ENCODE peak calls at places on chromosomes 13 and 19, in ten cellular contexts. W, Y, R, F, J, V, I, L, H and T are unnamed samples.

GRCh38 chr13:113483504-113484287 is 6.8 kb downstream of the DCUN1D2 start:
- DNase-seq in Y (no peak), H (no peak), J (no peak), F (no peak), W (no peak), L (no peak), I (no peak), V (peak), R (no peak), T (no peak)

GRCh38 chr13:99037756-99038155 is 59.9 kb upstream of the DOCK9 start:
- DNase-seq in V (no peak), R (no peak), Y (no peak), F (no peak), W (no peak), I (no peak), J (no peak), H (no peak), L (no peak), T (no peak)

GRCh38 chr19:16627194-16627927 is 643 bp downstream of the MED26 start:
- DNase-seq in H (peak), F (no peak), Y (peak), L (peak), V (no peak), W (no peak), J (no peak), I (no peak), R (peak), T (peak)

GRCh38 chr13:41597348-41598041 is 140.1 kb downstream of the RGCC start:
- DNase-seq in L (no peak), Y (no peak), W (no peak), V (no peak), F (no peak), R (no peak), H (no peak), J (no peak), I (no peak), T (no peak)

GRCh38 chr19:16542894-16543498 is 759 bp upstream of the CHERP start:
- DNase-seq in J (no peak), L (no peak), Y (no peak), F (peak), W (no peak), I (no peak), H (no peak), R (no peak), V (no peak), T (peak)

GRCh38 chr13:73656863-73657262 is 477.3 kb downstream of the KLF12 start:
- DNase-seq in H (no peak), F (no peak), R (no peak), I (no peak), Y (no peak), J (no peak), L (no peak), W (no peak), V (no peak), T (no peak)

GRCh38 chr19:3785464-3785937 is 680 bp downstream of the MATK start:
- DNase-seq in F (peak), R (no peak), L (no peak), V (no peak), Y (no peak), H (no peak), J (no peak), W (no peak), I (no peak), T (peak)

GRCh38 chr13:93004919-93005318 is 221.7 kb upstream of the GPC6 start:
- DNase-seq in Y (no peak), W (no peak), F (no peak), I (no peak), J (peak), L (no peak), V (peak), H (peak), R (no peak), T (peak)

GRCh38 chr13:28408235-28408848 is 86.6 kb downstream of the FLT1 start:
- DNase-seq in H (no peak), V (no peak), F (peak), R (peak), L (no peak), Y (no peak), J (no peak), I (no peak), W (no peak), T (peak)

GRCh38 chr13:24341439-24341838 is 32.1 kb downstream of the C1QTNF9 start:
- DNase-seq in R (no peak), W (peak), L (no peak), H (no peak), F (no peak), Y (no peak), V (no peak), I (no peak), J (no peak), T (peak)

GRCh38 chr13:110444226-110444653 is 117.3 kb downstream of the RAB20 start:
- DNase-seq in V (no peak), J (no peak), R (no peak), Y (no peak), H (no peak), L (no peak), I (no peak), F (no peak), W (peak), T (peak)

GRCh38 chr19:39409207-39409885 is 2.7 kb downstream of the ZFP36 start:
- DNase-seq in V (peak), L (peak), R (peak), W (peak), F (peak), I (no peak), Y (peak), J (peak), H (peak), T (peak)

GRCh38 chr13:43484432-43485225 is 302.1 kb downstream of the ENOX1 start:
- DNase-seq in J (no peak), I (no peak), Y (no peak), L (no peak), F (no peak), R (no peak), W (no peak), V (no peak), H (no peak), T (no peak)

GRCh38 chr13:31945202-31945978 is 86.2 kb upstream of the FRY start:
- DNase-seq in H (no peak), L (peak), V (no peak), W (no peak), J (no peak), F (no peak), I (no peak), Y (no peak), R (no peak), T (no peak)

GRCh38 chr13:32535140-32535539 is 3.5 kb downstream of the N4BP2L2 start:
- DNase-seq in V (no peak), Y (no peak), L (no peak), F (no peak), R (no peak), W (no peak), H (no peak), J (no peak), I (no peak), T (no peak)

GRCh38 chr19:58355891-58356235 is 2.6 kb upstream of the A1BG start:
- DNase-seq in I (no peak), L (no peak), J (no peak), Y (no peak), F (no peak), W (no peak), V (no peak), H (no peak), R (no peak), T (no peak)

GRCh38 chr19:16522559-16523377 is 19.5 kb downstream of the CHERP start:
- DNase-seq in W (no peak), R (no peak), J (no peak), H (no peak), L (no peak), V (no peak), F (peak), I (no peak), Y (no peak), T (no peak)

GRCh38 chr19:47511128-47511517 is 3.7 kb downstream of the NAPA start:
- DNase-seq in H (no peak), Y (no peak), R (no peak), J (no peak), I (no peak), V (no peak), L (no peak), F (no peak), W (no peak), T (no peak)

GRCh38 chr19:47511681-47512080 is 3.2 kb downstream of the NAPA start:
- DNase-seq in W (no peak), R (no peak), J (no peak), Y (no peak), F (no peak), H (no peak), V (no peak), I (no peak), L (no peak), T (peak)

GRCh38 chr19:47510516-47511127 is 4.2 kb downstream of the NAPA start:
- DNase-seq in W (no peak), R (no peak), Y (no peak), J (no peak), F (no peak), H (no peak), I (no peak), V (no peak), L (no peak), T (no peak)

GRCh38 chr19:47512948-47513319 is 1.9 kb downstream of the NAPA start:
- DNase-seq in H (no peak), W (no peak), L (no peak), Y (no peak), F (no peak), I (no peak), R (no peak), V (no peak), J (no peak), T (no peak)

GRCh38 chr19:47512183-47512947 is 2.5 kb downstream of the NAPA start:
- DNase-seq in V (no peak), H (peak), L (no peak), J (no peak), Y (no peak), W (no peak), I (no peak), R (no peak), F (no peak), T (peak)
- TF ChIP-seq MAX in V (no peak), H (no peak), L (no peak), J (no peak), Y (no peak), W (no peak), I (no peak), R (no peak), F (no peak), T (no peak)

DNA sequence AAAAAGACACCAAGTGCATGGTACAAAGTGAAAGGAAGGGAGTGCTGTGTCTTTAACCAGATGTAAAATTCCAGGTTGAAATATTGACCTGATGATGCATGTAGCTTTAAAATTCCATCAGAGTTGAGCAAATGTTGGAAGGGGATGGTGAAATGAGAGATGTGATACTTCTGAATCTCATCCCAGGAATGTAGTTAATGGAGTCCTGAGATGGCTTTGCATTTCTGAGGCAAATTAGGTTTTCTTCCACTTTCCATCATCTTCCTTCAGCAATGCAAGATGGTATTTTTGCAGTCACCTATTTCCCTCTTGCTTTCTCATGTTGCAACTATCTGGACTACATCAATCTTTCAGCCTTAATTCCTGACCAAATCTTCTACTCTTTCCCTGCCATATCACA is 194.1 kb upstream of the MIR17HG start:
- DNase-seq in J (no peak), F (no peak), W (no peak), H (no peak), V (no peak), R (no peak), I (no peak), Y (no peak), L (no peak), T (no peak)
- TF ChIP-seq MAX in J (no peak), F (no peak), W (no peak), H (no peak), V (no peak), R (no peak), I (no peak), Y (no peak), L (no peak), T (no peak)

GRCh38 chr19:55220525-55220924 is 8.0 kb downstream of the TMEM86B start:
- DNase-seq in Y (no peak), V (peak), J (no peak), L (no peak), H (no peak), W (no peak), R (no peak), F (peak), I (no peak), T (no peak)
- TF ChIP-seq MAX in Y (no peak), V (peak), J (no peak), L (no peak), H (no peak), W (no peak), R (no peak), F (no peak), I (no peak), T (no peak)

GRCh38 chr19:31377736-31378135 is 28.5 kb upstream of the TSHZ3 start:
- DNase-seq in I (no peak), J (no peak), R (no peak), F (no peak), Y (no peak), W (no peak), H (no peak), L (no peak), V (no peak), T (no peak)

GRCh38 chr19:31380854-31381253 is 31.6 kb upstream of the TSHZ3 start:
- DNase-seq in H (no peak), V (no peak), I (no peak), R (no peak), Y (no peak), J (no peak), W (no peak), L (no peak), F (no peak), T (no peak)

GRCh38 chr19:31383553-31383952 is 34.3 kb upstream of the TSHZ3 start:
- DNase-seq in W (no peak), H (no peak), Y (no peak), J (no peak), V (no peak), F (no peak), R (no peak), I (no peak), L (no peak), T (no peak)

DNA sequence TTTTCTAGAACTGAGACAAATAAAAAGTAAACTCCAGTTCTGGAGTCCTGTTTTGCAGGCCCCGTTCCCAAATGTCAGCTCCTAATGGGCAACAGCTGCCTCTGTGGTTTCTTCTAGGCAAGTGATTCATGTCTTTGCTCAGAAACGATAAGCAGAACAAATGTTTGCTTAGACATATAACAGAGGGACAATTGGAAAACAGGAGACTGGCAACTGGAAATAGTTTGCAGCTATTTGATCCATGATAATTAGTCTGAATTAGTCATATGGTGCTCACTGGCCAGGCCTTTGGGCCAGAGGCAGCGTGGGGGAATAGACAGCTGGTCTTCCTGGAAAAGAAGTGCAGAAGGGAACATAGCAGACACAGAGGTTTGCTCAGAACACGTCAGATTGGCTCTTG is 29.2 kb upstream of the TSHZ3 start:
- DNase-seq in F (no peak), Y (no peak), W (no peak), L (peak), J (no peak), H (peak), R (no peak), I (no peak), V (no peak), T (no peak)
- TF ChIP-seq MAX in F (no peak), Y (no peak), W (no peak), L (peak), J (no peak), H (no peak), R (no peak), I (no peak), V (no peak), T (no peak)

GRCh38 chr19:10882108-10882457 is 10.7 kb downstream of the CARM1 start:
- DNase-seq in H (no peak), J (no peak), F (no peak), R (no peak), I (no peak), V (no peak), Y (no peak), W (no peak), L (no peak), T (no peak)
- TF ChIP-seq MAX in H (no peak), J (no peak), F (no peak), R (no peak), I (no peak), V (no peak), Y (no peak), W (no peak), L (no peak), T (no peak)

GRCh38 chr19:49422407-49423277 is 599 bp downstream of the PTH2 start:
- DNase-seq in L (peak), Y (peak), W (no peak), J (no peak), F (peak), R (peak), V (peak), H (no peak), I (no peak), T (peak)
- TF ChIP-seq MAX in L (no peak), Y (peak), W (no peak), J (peak), F (peak), R (no peak), V (peak), H (no peak), I (no peak), T (no peak)

GRCh38 chr13:29594710-29595379 is 643 bp downstream of the SLC7A1 start:
- DNase-seq in F (peak), L (peak), Y (peak), J (no peak), H (no peak), I (no peak), R (peak), V (no peak), W (no peak), T (peak)
- TF ChIP-seq MAX in F (peak), L (peak), Y (peak), J (peak), H (peak), I (peak), R (no peak), V (peak), W (peak), T (peak)

DNA sequence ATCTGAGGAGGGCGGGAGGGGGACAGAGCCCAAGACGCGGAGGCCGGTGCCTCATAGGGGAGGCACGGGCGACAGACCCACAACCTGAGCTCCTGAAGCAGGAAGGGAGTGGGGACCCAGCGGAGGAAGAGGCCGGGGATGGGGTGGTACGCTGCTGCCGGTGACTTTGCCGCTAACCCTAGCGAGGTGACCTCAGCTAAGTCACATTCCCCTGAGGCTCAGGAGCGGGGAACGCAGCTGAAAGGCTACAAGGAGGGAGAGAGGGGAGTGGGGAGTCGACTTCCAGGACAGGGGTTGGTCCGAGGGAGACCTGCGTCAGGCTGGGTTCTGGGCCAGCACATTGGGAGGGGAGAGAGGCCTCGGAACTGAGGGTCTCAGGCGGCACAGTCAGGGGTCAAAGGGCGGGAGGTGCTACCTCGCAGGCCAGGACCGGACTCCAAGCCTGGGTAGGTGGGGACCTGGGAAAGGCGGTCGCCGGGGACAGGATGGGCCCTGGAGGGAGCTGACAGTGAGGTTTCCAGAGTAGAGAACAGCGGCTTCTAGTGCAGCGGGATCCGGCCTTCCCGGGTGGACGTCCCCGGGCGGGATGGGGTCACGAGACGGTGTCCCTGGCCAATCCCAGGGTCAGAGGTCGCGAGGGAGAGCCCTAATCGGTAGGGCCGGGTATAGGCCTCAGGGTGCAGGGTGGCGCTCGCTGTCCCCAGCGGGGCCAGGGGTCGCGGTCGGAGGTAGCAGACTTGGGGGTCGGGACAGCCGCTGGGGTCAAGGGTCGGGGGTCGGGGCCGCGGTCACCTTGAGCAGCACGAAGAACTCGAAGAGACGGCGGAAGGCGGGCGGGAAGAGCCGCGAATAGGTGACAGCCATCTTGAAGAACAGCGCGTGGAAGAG is 699 bp downstream of the TMEM259 start:
- DNase-seq in F (peak), I (no peak), W (no peak), J (no peak), H (no peak), V (no peak), L (no peak), R (peak), Y (no peak), T (peak)
- TF ChIP-seq MAX in F (no peak), I (no peak), W (no peak), J (no peak), H (no peak), V (no peak), L (peak), R (no peak), Y (no peak), T (no peak)